ENCODE peak calls at places on chromosomes 4 and X, in nine cellular contexts. T is mucosa of descending colon, I is AG10803, K is thyroid gland, V is MM.1S, X is lower leg skin, O is heart left ventricle, C is BJ, H is upper lobe of right lung. Q is an unnamed sample.

GRCh38 chrX:19888419-19888879 is 1.0 kb upstream of the SH3KBP1 start:
- DNase-seq in T (no peak), I (peak), K (no peak), V (peak), X (peak), O (peak), C (peak), H (no peak), Q (no peak)

GRCh38 chr4:153083447-153083921 is 120.8 kb upstream of the TRIM2 start:
- DNase-seq in T (no peak), I (peak), K (peak), V (peak), X (peak), O (peak), C (peak), H (no peak), Q (peak)

GRCh38 chr4:133152330-133152791 is 3.3 kb downstream of the PCDH10 start:
- DNase-seq in T (no peak), I (no peak), K (no peak), V (no peak), X (no peak), O (no peak), C (no peak), H (no peak), Q (peak)

GRCh38 chr4:108473163-108473720 is 147.1 kb upstream of the RPL34 start:
- DNase-seq in T (no peak), I (no peak), K (no peak), V (no peak), X (no peak), O (no peak), C (no peak), H (no peak), Q (no peak)

GRCh38 chr4:1009647-1010521 is 1.5 kb upstream of the FGFRL1 start:
- DNase-seq in T (peak), I (peak), K (peak), V (no peak), X (peak), O (peak), C (no peak), H (peak), Q (no peak)

GRCh38 chr4:72569719-72570235 is 756 bp upstream of the ADAMTS3 start:
- DNase-seq in T (no peak), I (no peak), K (peak), V (no peak), X (no peak), O (no peak), C (no peak), H (no peak), Q (no peak)

GRCh38 chr4:182354867-182355266 is 111.7 kb downstream of the TENM3 start:
- DNase-seq in T (no peak), I (peak), K (no peak), V (no peak), X (no peak), O (no peak), C (no peak), H (no peak), Q (no peak)

GRCh38 chr4:98976716-98977115 is 18.8 kb upstream of the METAP1 start:
- DNase-seq in T (no peak), I (no peak), K (no peak), V (no peak), X (no peak), O (no peak), C (no peak), H (no peak), Q (no peak)

GRCh38 chrX:77442728-77443127 is 4.5 kb upstream of the FGF16 start:
- DNase-seq in T (no peak), I (peak), K (no peak), V (no peak), X (no peak), O (no peak), C (peak), H (no peak), Q (no peak)

GRCh38 chr4:72858328-72858727 is 211.2 kb downstream of the COX18 start:
- DNase-seq in T (no peak), I (peak), K (no peak), V (no peak), X (no peak), O (no peak), C (peak), H (no peak), Q (no peak)

GRCh38 chr4:80498725-80499124 is 163.2 kb downstream of the CFAP299 start:
- DNase-seq in T (no peak), I (no peak), K (no peak), V (no peak), X (no peak), O (no peak), C (no peak), H (no peak), Q (no peak)

GRCh38 chrX:133448512-133449076 is 33.3 kb upstream of the GPC4 start:
- DNase-seq in T (no peak), I (peak), K (no peak), V (no peak), X (no peak), O (no peak), C (no peak), H (no peak), Q (no peak)

GRCh38 chrX:16606142-16606720 is 43.7 kb upstream of the S100G start:
- DNase-seq in T (no peak), I (no peak), K (no peak), V (no peak), X (no peak), O (no peak), C (no peak), H (no peak), Q (no peak)

GRCh38 chr4:121243476-121243875 is 79.4 kb upstream of the TNIP3 start:
- DNase-seq in T (no peak), I (peak), K (no peak), V (no peak), X (no peak), O (no peak), C (no peak), H (no peak), Q (no peak)

GRCh38 chrX:11533211-11533651 is 132.5 kb downstream of the ARHGAP6 start:
- DNase-seq in T (no peak), I (peak), K (no peak), V (peak), X (no peak), O (no peak), C (peak), H (no peak), Q (no peak)

GRCh38 chr4:182913036-182913435 is 4.2 kb downstream of the DCTD start:
- DNase-seq in T (no peak), I (no peak), K (no peak), V (no peak), X (no peak), O (no peak), C (no peak), H (no peak), Q (no peak)

GRCh38 chr4:52588771-52589591 is 70.1 kb downstream of the USP46 start:
- DNase-seq in T (no peak), I (peak), K (no peak), V (no peak), X (no peak), O (no peak), C (no peak), H (no peak), Q (no peak)

DNA sequence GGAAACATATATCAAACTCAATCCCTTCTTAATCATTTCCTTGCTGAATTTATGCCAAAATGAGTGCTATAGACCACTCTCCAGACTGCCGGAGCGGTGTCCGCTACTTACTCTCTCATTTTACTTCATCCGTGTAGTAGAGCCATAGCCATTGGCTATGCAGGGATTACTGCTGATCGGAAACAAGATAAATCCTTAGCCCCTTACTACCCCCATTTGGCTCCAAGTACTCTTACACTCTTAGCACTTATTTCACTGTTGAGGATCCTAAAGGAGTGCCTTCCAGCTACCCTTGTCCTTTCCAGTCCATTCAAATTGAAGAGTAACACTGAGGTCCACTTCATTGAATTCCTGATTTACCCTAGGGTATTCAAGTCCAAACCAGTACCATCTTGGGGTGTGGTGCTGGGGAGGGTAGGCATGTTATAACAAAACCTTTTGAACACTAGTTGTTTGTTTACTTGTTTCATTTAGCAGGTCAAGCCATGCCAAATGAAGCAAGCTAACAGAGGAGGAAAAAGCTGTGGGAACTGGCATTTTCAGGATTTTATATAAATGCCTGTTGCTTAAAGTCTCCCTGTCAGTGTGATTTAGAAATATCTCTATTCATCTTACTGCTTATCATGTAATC is 715.1 kb downstream of the FSTL5 start:
- DNase-seq in T (no peak), I (no peak), K (no peak), V (no peak), X (no peak), O (no peak), C (no peak), H (no peak), Q (no peak)
- H3K4me3 ChIP-seq in T (no peak), I (no peak), K (no peak), V (no peak), X (no peak), O (no peak), C (no peak), H (no peak), Q (no peak)

DNA sequence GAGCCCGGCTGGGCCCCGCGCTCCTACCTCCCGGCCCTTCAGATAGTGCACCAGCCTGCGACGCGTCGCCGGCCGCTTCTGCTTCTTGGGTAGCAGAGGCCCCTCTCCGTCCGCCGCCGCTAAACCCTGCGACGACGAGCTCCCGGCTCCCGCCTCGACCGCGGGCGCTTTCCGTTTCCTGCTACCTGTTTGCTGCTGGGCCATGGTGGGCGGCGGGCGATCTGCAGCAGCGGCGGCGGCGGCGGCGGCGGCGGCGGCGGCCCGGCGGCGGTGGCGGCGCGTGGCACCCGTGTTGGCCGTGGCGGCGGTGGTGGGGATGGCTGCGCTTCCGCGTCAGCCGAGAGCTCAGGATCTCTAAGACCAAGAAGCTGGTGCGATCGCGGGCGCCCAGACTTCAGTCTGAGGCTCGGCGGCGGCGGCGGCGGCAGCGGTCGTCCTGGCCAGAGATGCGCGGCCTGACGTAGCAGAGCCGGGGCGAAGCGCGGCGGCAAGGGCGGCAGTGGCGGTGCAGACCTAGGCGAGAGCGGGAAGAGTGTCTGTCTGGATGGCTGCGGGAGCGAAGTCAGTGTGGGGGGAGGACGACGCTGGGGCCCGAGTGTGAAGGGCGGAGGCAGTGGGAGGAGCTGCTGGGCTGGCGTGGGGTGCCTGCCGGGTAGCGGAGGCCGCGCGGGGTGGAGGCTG is at the start of gene DCAF12L2:
- DNase-seq in T (no peak), I (no peak), K (no peak), V (no peak), X (no peak), O (no peak), C (no peak), H (no peak), Q (peak)
- H3K4me3 ChIP-seq in T (no peak), I (peak), K (no peak), V (no peak), X (no peak), O (peak), C (no peak), H (peak), Q (peak)

DNA sequence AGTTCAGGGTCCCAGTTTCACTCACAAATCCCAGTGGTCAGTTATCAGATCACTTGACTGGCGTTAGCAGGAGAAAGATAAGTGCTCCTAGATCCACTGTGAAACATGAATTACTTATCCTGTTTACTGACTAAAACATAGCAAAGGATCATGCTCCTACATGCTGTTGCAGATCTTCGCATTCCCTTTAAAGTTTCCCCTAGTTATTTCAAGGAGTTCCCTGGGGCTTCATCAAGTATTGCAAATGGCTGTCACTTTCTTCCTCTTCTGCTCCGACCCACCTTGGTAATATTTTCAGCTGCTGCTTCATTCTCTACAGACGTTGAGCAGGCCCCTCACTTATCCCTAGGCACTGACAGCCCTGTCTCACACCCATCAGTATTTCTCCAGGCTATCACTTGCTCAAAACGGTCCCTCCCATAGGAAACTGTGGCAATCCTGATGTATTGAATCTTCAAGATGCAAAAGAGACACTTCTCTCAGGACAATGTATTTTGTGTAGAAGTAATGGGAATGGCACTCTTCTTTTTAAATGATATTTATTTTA is 466.0 kb downstream of the INPP4B start:
- DNase-seq in T (no peak), I (no peak), K (no peak), V (no peak), X (no peak), O (no peak), C (no peak), H (no peak), Q (no peak)
- H3K4me3 ChIP-seq in T (no peak), I (no peak), K (no peak), V (no peak), X (no peak), O (no peak), C (no peak), H (no peak), Q (no peak)

GRCh38 chr4:150136481-150136880 is 58.2 kb downstream of the DCLK2 start:
- DNase-seq in T (no peak), I (peak), K (no peak), V (no peak), X (no peak), O (no peak), C (no peak), H (no peak), Q (no peak)

GRCh38 chr4:150139297-150139696 is 61.1 kb downstream of the DCLK2 start:
- DNase-seq in T (no peak), I (no peak), K (no peak), V (no peak), X (no peak), O (no peak), C (no peak), H (no peak), Q (no peak)

GRCh38 chr4:150142831-150143230 is 64.6 kb downstream of the DCLK2 start:
- DNase-seq in T (no peak), I (no peak), K (no peak), V (no peak), X (no peak), O (no peak), C (no peak), H (no peak), Q (no peak)

GRCh38 chr4:150145090-150145949 is 67.1 kb downstream of the DCLK2 start:
- DNase-seq in T (no peak), I (peak), K (no peak), V (no peak), X (no peak), O (no peak), C (no peak), H (no peak), Q (no peak)

GRCh38 chr4:150140774-150141400 is 62.6 kb downstream of the DCLK2 start:
- DNase-seq in T (no peak), I (peak), K (no peak), V (no peak), X (no peak), O (no peak), C (peak), H (no peak), Q (no peak)
- H3K4me3 ChIP-seq in T (no peak), I (peak), K (no peak), V (no peak), X (no peak), O (no peak), C (no peak), H (no peak), Q (no peak)

DNA sequence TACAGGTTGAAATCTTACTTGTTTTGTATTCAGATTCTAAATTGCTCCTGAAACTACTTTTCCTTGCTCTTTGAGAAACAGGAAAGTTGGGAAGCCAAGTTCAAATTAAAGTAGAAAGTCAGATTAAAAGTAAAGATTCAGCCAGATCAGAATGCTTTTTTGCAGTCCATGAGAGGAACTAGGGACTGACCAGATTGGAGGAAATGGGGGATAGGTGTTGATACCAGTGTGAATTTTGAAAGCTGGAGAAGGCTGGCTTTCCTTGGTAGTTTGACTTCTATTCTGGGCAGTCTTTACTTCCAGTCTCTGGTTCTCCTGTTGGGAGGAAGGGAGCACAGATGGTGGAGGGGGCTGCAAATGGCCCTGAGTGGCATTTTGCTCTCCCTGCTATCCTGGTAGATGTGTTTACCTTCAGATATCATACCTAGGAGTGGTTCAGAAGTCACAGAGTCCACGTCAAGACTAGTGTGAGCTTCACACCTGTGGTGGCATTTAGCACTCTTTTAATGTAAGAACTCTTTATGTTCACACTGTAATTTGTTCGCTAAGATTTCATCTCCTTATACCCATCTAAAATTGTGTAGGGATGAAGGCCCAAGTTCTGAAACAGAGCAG is 68.8 kb downstream of the FNIP2 start:
- DNase-seq in T (no peak), I (no peak), K (no peak), V (no peak), X (no peak), O (no peak), C (no peak), H (no peak), Q (no peak)
- H3K4me3 ChIP-seq in T (no peak), I (no peak), K (no peak), V (no peak), X (no peak), O (no peak), C (no peak), H (no peak), Q (no peak)